ENCODE peak calls at places on chromosomes 2 and 18, in nine cellular contexts. One of them, this sample, is unnamed.

GRCh38 chr18:68449292-68449691 is 265.6 kb downstream of the TMX3 start:
- DNase-seq in neural progenitor cell: no peak
- DNase-seq in upper lobe of left lung: no peak
- DNase-seq in body of pancreas: no peak
- DNase-seq in endothelial cell of umbilical vein: no peak
- DNase-seq in neuronal stem cell: no peak
- DNase-seq in lung: no peak
- DNase-seq in HFF-Myc: peak; percentile 46
- DNase-seq in tibial artery: no peak
- DNase-seq in this sample: no peak

GRCh38 chr18:63152791-63153190 is 166.8 kb downstream of the BCL2 start:
- DNase-seq in neural progenitor cell: no peak
- DNase-seq in upper lobe of left lung: no peak
- DNase-seq in body of pancreas: no peak
- DNase-seq in endothelial cell of umbilical vein: no peak
- DNase-seq in neuronal stem cell: no peak
- DNase-seq in lung: no peak
- DNase-seq in HFF-Myc: no peak
- DNase-seq in tibial artery: no peak
- DNase-seq in this sample: no peak

GRCh38 chr2:58063641-58064040 is 17.0 kb downstream of the VRK2 start:
- DNase-seq in neural progenitor cell: no peak
- DNase-seq in upper lobe of left lung: no peak
- DNase-seq in body of pancreas: no peak
- DNase-seq in endothelial cell of umbilical vein: peak; percentile 39
- DNase-seq in neuronal stem cell: no peak
- DNase-seq in lung: no peak
- DNase-seq in HFF-Myc: peak; percentile 20
- DNase-seq in tibial artery: no peak
- DNase-seq in this sample: no peak

GRCh38 chr2:26590960-26591618 is 50.1 kb downstream of the CIB4 start:
- DNase-seq in neural progenitor cell: no peak
- DNase-seq in upper lobe of left lung: peak; percentile 14
- DNase-seq in body of pancreas: no peak
- DNase-seq in endothelial cell of umbilical vein: no peak
- DNase-seq in neuronal stem cell: no peak
- DNase-seq in lung: no peak
- DNase-seq in HFF-Myc: no peak
- DNase-seq in tibial artery: no peak
- DNase-seq in this sample: no peak

GRCh38 chr2:122481244-122481622 is 725.8 kb downstream of the TSN start:
- DNase-seq in neural progenitor cell: no peak
- DNase-seq in upper lobe of left lung: no peak
- DNase-seq in body of pancreas: no peak
- DNase-seq in endothelial cell of umbilical vein: no peak
- DNase-seq in neuronal stem cell: no peak
- DNase-seq in lung: no peak
- DNase-seq in HFF-Myc: no peak
- DNase-seq in tibial artery: no peak
- DNase-seq in this sample: no peak

GRCh38 chr2:196592331-196592911 is 47.1 kb upstream of the CCDC150 start:
- DNase-seq in neural progenitor cell: no peak
- DNase-seq in upper lobe of left lung: peak; percentile 34
- DNase-seq in body of pancreas: peak; percentile 30
- DNase-seq in endothelial cell of umbilical vein: peak; percentile 39
- DNase-seq in neuronal stem cell: peak; percentile 41
- DNase-seq in lung: no peak
- DNase-seq in HFF-Myc: no peak
- DNase-seq in tibial artery: no peak
- DNase-seq in this sample: peak; percentile 28

GRCh38 chr2:228657807-228658402 is 476.4 kb upstream of the SPHKAP start:
- DNase-seq in neural progenitor cell: peak; percentile 42
- DNase-seq in upper lobe of left lung: no peak
- DNase-seq in body of pancreas: no peak
- DNase-seq in endothelial cell of umbilical vein: no peak
- DNase-seq in neuronal stem cell: no peak
- DNase-seq in lung: no peak
- DNase-seq in HFF-Myc: no peak
- DNase-seq in tibial artery: no peak
- DNase-seq in this sample: no peak

GRCh38 chr2:195162194-195162593 is 494.8 kb upstream of the SLC39A10 start:
- DNase-seq in neural progenitor cell: no peak
- DNase-seq in upper lobe of left lung: no peak
- DNase-seq in body of pancreas: no peak
- DNase-seq in endothelial cell of umbilical vein: no peak
- DNase-seq in neuronal stem cell: no peak
- DNase-seq in lung: no peak
- DNase-seq in HFF-Myc: no peak
- DNase-seq in tibial artery: no peak
- DNase-seq in this sample: no peak

GRCh38 chr2:38754049-38754448 is 2.9 kb upstream of the SRSF7 start:
- DNase-seq in neural progenitor cell: no peak
- DNase-seq in upper lobe of left lung: no peak
- DNase-seq in body of pancreas: no peak
- DNase-seq in endothelial cell of umbilical vein: no peak
- DNase-seq in neuronal stem cell: no peak
- DNase-seq in lung: no peak
- DNase-seq in HFF-Myc: no peak
- DNase-seq in tibial artery: no peak
- DNase-seq in this sample: no peak

GRCh38 chr2:203689424-203690109 is 16.9 kb upstream of the CD28 start:
- DNase-seq in neural progenitor cell: no peak
- DNase-seq in upper lobe of left lung: no peak
- DNase-seq in body of pancreas: no peak
- DNase-seq in endothelial cell of umbilical vein: no peak
- DNase-seq in neuronal stem cell: no peak
- DNase-seq in lung: no peak
- DNase-seq in HFF-Myc: no peak
- DNase-seq in tibial artery: no peak
- DNase-seq in this sample: no peak

GRCh38 chr18:22314406-22314805 is 103.3 kb downstream of the CTAGE1 start:
- DNase-seq in neural progenitor cell: no peak
- DNase-seq in upper lobe of left lung: no peak
- DNase-seq in body of pancreas: no peak
- DNase-seq in endothelial cell of umbilical vein: no peak
- DNase-seq in neuronal stem cell: no peak
- DNase-seq in lung: no peak
- DNase-seq in HFF-Myc: no peak
- DNase-seq in tibial artery: no peak
- DNase-seq in this sample: no peak

GRCh38 chr18:36544036-36544725 is 246.7 kb downstream of the FHOD3 start:
- DNase-seq in neural progenitor cell: no peak
- DNase-seq in upper lobe of left lung: no peak
- DNase-seq in body of pancreas: peak; percentile 12
- DNase-seq in endothelial cell of umbilical vein: no peak
- DNase-seq in neuronal stem cell: no peak
- DNase-seq in lung: no peak
- DNase-seq in HFF-Myc: no peak
- DNase-seq in tibial artery: peak; percentile 92
- DNase-seq in this sample: no peak

GRCh38 chr2:222861411-222862067 is 703 bp downstream of the ACSL3 start:
- DNase-seq in neural progenitor cell: no peak
- DNase-seq in upper lobe of left lung: peak; percentile 39
- DNase-seq in body of pancreas: peak; percentile 49
- DNase-seq in endothelial cell of umbilical vein: peak; percentile 61
- DNase-seq in neuronal stem cell: no peak
- DNase-seq in lung: peak; percentile 39
- DNase-seq in HFF-Myc: no peak
- DNase-seq in tibial artery: peak; percentile 74
- DNase-seq in this sample: peak; percentile 69

DNA sequence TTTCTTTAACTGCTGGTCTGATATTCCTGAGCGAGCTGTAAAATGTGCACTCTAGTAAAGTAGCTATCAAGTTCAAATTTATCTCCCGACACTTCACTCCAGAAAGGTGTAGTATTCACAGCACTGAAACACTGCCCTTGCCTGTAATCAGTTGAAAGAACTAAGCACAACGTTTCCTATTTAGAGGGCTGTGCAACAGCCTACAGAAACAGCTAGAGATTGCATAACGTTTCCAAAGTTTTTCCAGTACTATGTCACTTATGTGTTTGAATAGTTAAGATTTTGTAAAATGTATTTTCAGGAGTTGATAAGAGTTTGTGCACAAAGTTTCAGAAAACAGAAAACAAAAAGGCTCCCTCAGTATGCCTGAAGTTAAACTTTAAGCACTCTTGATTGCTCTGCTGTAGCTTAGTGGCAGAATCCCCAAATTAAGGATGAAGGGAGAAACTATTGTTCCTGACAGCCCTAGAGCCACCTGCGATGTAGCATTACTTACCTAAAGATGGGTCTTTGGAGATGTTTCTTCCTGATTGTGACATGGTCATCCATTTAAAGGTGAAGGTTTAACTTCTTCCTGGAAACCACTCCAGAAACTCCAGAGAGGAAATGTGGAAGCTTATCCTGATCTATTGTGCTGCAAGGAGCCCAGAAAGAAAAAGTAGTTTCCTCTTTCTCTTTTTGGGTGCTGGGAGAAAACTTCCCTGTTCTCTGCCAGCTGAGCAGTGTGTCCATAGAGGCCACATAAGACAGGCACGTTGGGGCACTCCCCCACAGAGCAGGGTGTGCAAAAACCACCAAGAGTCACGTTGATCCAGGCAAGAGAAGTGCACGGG is 538 bp downstream of the PDE1A start:
- DNase-seq in neural progenitor cell: no peak
- DNase-seq in upper lobe of left lung: no peak
- DNase-seq in body of pancreas: no peak
- DNase-seq in endothelial cell of umbilical vein: no peak
- DNase-seq in neuronal stem cell: no peak
- DNase-seq in lung: no peak
- DNase-seq in HFF-Myc: no peak
- DNase-seq in tibial artery: no peak
- DNase-seq in this sample: no peak
- H3K4me3 ChIP-seq in neural progenitor cell: no peak overlapping the region
- H3K4me3 ChIP-seq in upper lobe of left lung: no peak overlapping the region
- H3K4me3 ChIP-seq in body of pancreas: no peak overlapping the region
- H3K4me3 ChIP-seq in endothelial cell of umbilical vein: no peak overlapping the region
- H3K4me3 ChIP-seq in neuronal stem cell: no peak overlapping the region
- H3K4me3 ChIP-seq in lung: no peak overlapping the region
- H3K4me3 ChIP-seq in HFF-Myc: no peak overlapping the region
- H3K4me3 ChIP-seq in tibial artery: peak overlapping the region; percentile 52
- H3K4me3 ChIP-seq in this sample: no peak overlapping the region

GRCh38 chr2:232502901-232503791 is 15.5 kb upstream of the ECEL1 start:
- DNase-seq in neural progenitor cell: peak; percentile 84
- DNase-seq in upper lobe of left lung: no peak
- DNase-seq in body of pancreas: peak; percentile 32
- DNase-seq in endothelial cell of umbilical vein: no peak
- DNase-seq in neuronal stem cell: peak; percentile 64
- DNase-seq in lung: no peak
- DNase-seq in HFF-Myc: no peak
- DNase-seq in tibial artery: no peak
- DNase-seq in this sample: no peak
- H3K4me3 ChIP-seq in neural progenitor cell: peak overlapping the region; percentile 49
- H3K4me3 ChIP-seq in upper lobe of left lung: no peak overlapping the region
- H3K4me3 ChIP-seq in body of pancreas: no peak overlapping the region
- H3K4me3 ChIP-seq in endothelial cell of umbilical vein: peak overlapping the region; percentile 3
- H3K4me3 ChIP-seq in neuronal stem cell: peak overlapping the region; percentile 37
- H3K4me3 ChIP-seq in lung: no peak overlapping the region
- H3K4me3 ChIP-seq in HFF-Myc: no peak overlapping the region
- H3K4me3 ChIP-seq in tibial artery: peak overlapping the region; percentile 39
- H3K4me3 ChIP-seq in this sample: no peak overlapping the region

GRCh38 chr2:96287273-96287856 is 18.0 kb downstream of the SNRNP200 start:
- DNase-seq in neural progenitor cell: no peak
- DNase-seq in upper lobe of left lung: no peak
- DNase-seq in body of pancreas: no peak
- DNase-seq in endothelial cell of umbilical vein: no peak
- DNase-seq in neuronal stem cell: no peak
- DNase-seq in lung: no peak
- DNase-seq in HFF-Myc: no peak
- DNase-seq in tibial artery: no peak
- DNase-seq in this sample: no peak
- H3K4me3 ChIP-seq in neural progenitor cell: no peak overlapping the region
- H3K4me3 ChIP-seq in upper lobe of left lung: no peak overlapping the region
- H3K4me3 ChIP-seq in body of pancreas: no peak overlapping the region
- H3K4me3 ChIP-seq in endothelial cell of umbilical vein: no peak overlapping the region
- H3K4me3 ChIP-seq in neuronal stem cell: no peak overlapping the region
- H3K4me3 ChIP-seq in lung: no peak overlapping the region
- H3K4me3 ChIP-seq in HFF-Myc: no peak overlapping the region
- H3K4me3 ChIP-seq in tibial artery: no peak overlapping the region
- H3K4me3 ChIP-seq in this sample: no peak overlapping the region

GRCh38 chr18:11147371-11147860 is 2.0 kb downstream of the PIEZO2 start:
- DNase-seq in neural progenitor cell: no peak
- DNase-seq in upper lobe of left lung: no peak
- DNase-seq in body of pancreas: no peak
- DNase-seq in endothelial cell of umbilical vein: no peak
- DNase-seq in neuronal stem cell: no peak
- DNase-seq in lung: no peak
- DNase-seq in HFF-Myc: no peak
- DNase-seq in tibial artery: no peak
- DNase-seq in this sample: no peak

GRCh38 chr18:11146947-11147345 is 2.4 kb downstream of the PIEZO2 start:
- DNase-seq in neural progenitor cell: no peak
- DNase-seq in upper lobe of left lung: no peak
- DNase-seq in body of pancreas: no peak
- DNase-seq in endothelial cell of umbilical vein: no peak
- DNase-seq in neuronal stem cell: no peak
- DNase-seq in lung: no peak
- DNase-seq in HFF-Myc: no peak
- DNase-seq in tibial artery: no peak
- DNase-seq in this sample: no peak

GRCh38 chr18:11148655-11149440 is 521 bp downstream of the PIEZO2 start:
- DNase-seq in neural progenitor cell: peak; percentile 49
- DNase-seq in upper lobe of left lung: no peak
- DNase-seq in body of pancreas: no peak
- DNase-seq in endothelial cell of umbilical vein: no peak
- DNase-seq in neuronal stem cell: peak; percentile 26
- DNase-seq in lung: no peak
- DNase-seq in HFF-Myc: no peak
- DNase-seq in tibial artery: no peak
- DNase-seq in this sample: no peak

GRCh38 chr18:11149441-11150270 is at the start of gene PIEZO2:
- DNase-seq in neural progenitor cell: peak; percentile 92
- DNase-seq in upper lobe of left lung: peak; percentile 55
- DNase-seq in body of pancreas: peak; percentile 55
- DNase-seq in endothelial cell of umbilical vein: peak; percentile 29
- DNase-seq in neuronal stem cell: peak; percentile 83
- DNase-seq in lung: peak; percentile 51
- DNase-seq in HFF-Myc: no peak
- DNase-seq in tibial artery: peak; percentile 73
- DNase-seq in this sample: peak; percentile 50

DNA sequence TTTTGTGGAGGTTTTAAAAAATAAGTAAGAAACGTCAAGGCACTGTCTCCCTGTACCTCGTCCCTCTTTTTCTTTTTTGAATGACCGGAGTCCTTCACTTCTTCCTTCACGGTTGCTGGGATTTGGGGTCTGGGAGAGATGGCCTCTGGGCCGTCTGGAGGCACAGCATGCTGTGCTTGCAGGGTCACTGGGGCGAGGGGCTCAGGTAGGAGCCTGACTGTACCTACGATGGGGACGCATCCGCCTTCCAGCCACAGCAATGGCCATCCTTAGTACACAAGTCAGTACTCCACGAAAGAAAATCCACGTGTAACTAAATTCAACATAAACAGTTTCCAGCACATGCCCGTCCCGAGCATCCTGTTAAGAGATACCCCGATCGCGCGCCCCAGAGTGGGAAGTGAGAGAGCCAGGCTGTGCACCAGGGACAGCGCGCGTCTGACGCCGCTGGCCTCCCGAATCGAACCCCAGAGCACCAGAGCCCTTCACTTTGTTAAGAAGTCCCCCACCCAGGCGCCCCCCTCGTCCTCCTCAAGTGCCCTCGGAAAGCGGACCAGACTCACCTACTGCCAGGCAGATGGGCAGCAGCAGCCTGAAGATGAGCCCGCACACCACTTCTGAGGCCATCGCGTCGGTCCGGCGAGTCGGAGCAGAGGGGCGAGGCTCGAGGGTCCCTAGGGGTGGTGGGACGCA is 1.3 kb downstream of the PIEZO2 start:
- DNase-seq in neural progenitor cell: no peak
- DNase-seq in upper lobe of left lung: no peak
- DNase-seq in body of pancreas: no peak
- DNase-seq in endothelial cell of umbilical vein: no peak
- DNase-seq in neuronal stem cell: no peak
- DNase-seq in lung: no peak
- DNase-seq in HFF-Myc: no peak
- DNase-seq in tibial artery: no peak
- DNase-seq in this sample: no peak
- H3K4me3 ChIP-seq in neural progenitor cell: peak overlapping the region; percentile 57
- H3K4me3 ChIP-seq in upper lobe of left lung: peak overlapping the region; percentile 0
- H3K4me3 ChIP-seq in body of pancreas: no peak overlapping the region
- H3K4me3 ChIP-seq in endothelial cell of umbilical vein: no peak overlapping the region
- H3K4me3 ChIP-seq in neuronal stem cell: peak overlapping the region; percentile 49
- H3K4me3 ChIP-seq in lung: peak overlapping the region; percentile 48
- H3K4me3 ChIP-seq in HFF-Myc: peak overlapping the region; percentile 27
- H3K4me3 ChIP-seq in tibial artery: peak overlapping the region; percentile 50
- H3K4me3 ChIP-seq in this sample: no peak overlapping the region